ENCODE peak calls at places on chromosomes 7 and 10, in five cellular contexts. S is thoracic aorta, M is OCI-LY7, Q is tibial artery, P is GM23248. A is an unnamed sample.

GRCh38 chr10:132735923-132736391 is 50.0 kb downstream of the NKX6-2 start:
- DNase-seq in P (no peak), M (no peak), S (no peak), Q (no peak), A (no peak)

GRCh38 chr7:25968205-25968993 is 183.6 kb upstream of the NFE2L3 start:
- DNase-seq in P (no peak), Q (no peak), M (peak; percentile 97), S (no peak), A (no peak)

GRCh38 chr7:44539669-44540516 is 1.2 kb downstream of the NPC1L1 start:
- DNase-seq in Q (no peak), P (no peak), S (no peak), M (no peak), A (no peak)

GRCh38 chr7:108561047-108561619 is 8.4 kb downstream of the THAP5 start:
- DNase-seq in P (peak; percentile 45), S (no peak), Q (no peak), M (no peak), A (no peak)

GRCh38 chr7:43870316-43870715 is 999 bp upstream of the MRPS24 start:
- DNase-seq in Q (no peak), P (no peak), S (no peak), M (no peak), A (no peak)

GRCh38 chr10:133139561-133140065 is 20.4 kb upstream of the KNDC1 start:
- DNase-seq in S (no peak), P (no peak), M (no peak), Q (peak; percentile 6), A (no peak)

GRCh38 chr7:19708397-19709248 is at the start of gene POLR1F:
- DNase-seq in Q (peak; percentile 93), M (peak; percentile 95), P (peak; percentile 98), S (peak; percentile 70), A (peak; percentile 93)

GRCh38 chr10:77715081-77715480 is 77.5 kb upstream of the KCNMA1 start:
- DNase-seq in P (no peak), Q (no peak), S (no peak), M (peak; percentile 10), A (no peak)

GRCh38 chr7:79862447-79862846 is 272.2 kb upstream of the GNAI1 start:
- DNase-seq in M (no peak), Q (no peak), P (no peak), S (no peak), A (no peak)

GRCh38 chr10:99681553-99681952 is 22.2 kb downstream of the ENTPD7 start:
- DNase-seq in M (no peak), S (no peak), P (peak; percentile 89), Q (no peak), A (no peak)

GRCh38 chr7:5459084-5459483 is 35.5 kb upstream of the TNRC18 start:
- DNase-seq in Q (no peak), M (no peak), P (no peak), S (no peak), A (no peak)

GRCh38 chr7:2628137-2628482 is 3.7 kb upstream of the TTYH3 start:
- DNase-seq in M (no peak), S (no peak), P (no peak), Q (no peak), A (no peak)

GRCh38 chr10:58894929-58895328 is 281.5 kb upstream of the PHYHIPL start:
- DNase-seq in M (no peak), P (no peak), S (no peak), Q (no peak), A (no peak)

GRCh38 chr10:60564475-60564874 is 174.8 kb upstream of the ANK3 start:
- DNase-seq in S (no peak), P (peak; percentile 7), M (no peak), Q (no peak), A (no peak)

GRCh38 chr10:86963341-86963919 is 4.9 kb upstream of the ADIRF start:
- DNase-seq in M (no peak), P (no peak), S (no peak), Q (no peak), A (peak; percentile 74)

GRCh38 chr7:7176421-7177043 is 5.8 kb upstream of the C1GALT1 start:
- DNase-seq in Q (peak; percentile 22), M (no peak), S (no peak), P (peak; percentile 98), A (no peak)

GRCh38 chr10:129730272-129730992 is 233.6 kb downstream of the EBF3 start:
- DNase-seq in P (no peak), Q (no peak), S (no peak), M (no peak), A (no peak)

GRCh38 chr7:131188367-131189339 is 139.0 kb upstream of the MKLN1 start:
- DNase-seq in Q (peak; percentile 54), P (peak; percentile 99), S (no peak), M (no peak), A (no peak)

GRCh38 chr10:4066581-4067403 is 281.8 kb upstream of the KLF6 start:
- DNase-seq in M (no peak), S (no peak), P (no peak), Q (no peak), A (no peak)

GRCh38 chr10:70478191-70479160 is at the start of gene PALD1:
- DNase-seq in S (no peak), M (peak; percentile 81), P (peak; percentile 57), Q (peak; percentile 77), A (no peak)

GRCh38 chr7:33050425-33051318 is 11.9 kb downstream of the NT5C3A start:
- DNase-seq in M (peak; percentile 60), Q (no peak), S (no peak), P (peak; percentile 61), A (no peak)

GRCh38 chr10:20598590-20598989 is 298.5 kb downstream of the NEBL start:
- DNase-seq in Q (peak; percentile 84), M (no peak), P (peak; percentile 71), S (peak; percentile 43), A (peak; percentile 70)

GRCh38 chr7:89170628-89171027 is 375.1 kb upstream of the TEX47 start:
- DNase-seq in P (no peak), Q (no peak), S (no peak), M (no peak), A (no peak)

GRCh38 chr7:70681847-70682350 is 450.0 kb upstream of the GALNT17 start:
- DNase-seq in S (no peak), M (peak; percentile 45), Q (no peak), P (no peak), A (no peak)

GRCh38 chr7:69002416-69002815 is 595.9 kb upstream of the AUTS2 start:
- DNase-seq in S (no peak), Q (no peak), P (peak; percentile 51), M (no peak), A (no peak)

DNA sequence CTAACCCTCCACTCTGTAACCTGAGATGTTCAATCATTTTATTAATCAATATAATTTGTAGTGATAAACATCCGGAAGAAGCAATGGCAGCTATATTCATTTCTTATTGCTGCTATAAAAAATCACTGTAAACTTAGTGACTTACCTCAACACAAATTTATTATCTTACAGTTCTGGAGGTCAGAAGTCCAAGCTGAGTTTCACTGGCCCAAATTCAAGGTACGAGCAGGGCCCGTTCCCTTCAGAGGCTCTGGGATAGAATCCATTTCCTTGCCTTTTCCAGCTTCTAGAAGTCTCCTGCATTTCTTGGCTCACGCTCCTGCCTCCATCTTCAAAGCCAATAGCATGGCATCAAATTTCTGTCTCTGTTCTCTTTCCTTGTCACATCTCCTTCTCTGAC is 279.5 kb upstream of the SP8 start:
- DNase-seq in Q (no peak), P (no peak), M (no peak), S (no peak), A (no peak)
- H3K4me3 ChIP-seq in Q (no peak overlapping the region), P (no peak overlapping the region), M (no peak overlapping the region), S (no peak overlapping the region), A (no peak overlapping the region)

GRCh38 chr10:62819521-62819920 is 3.4 kb upstream of the EGR2 start:
- DNase-seq in Q (no peak), S (no peak), M (no peak), P (peak; percentile 21), A (no peak)
- H3K4me3 ChIP-seq in Q (no peak overlapping the region), S (no peak overlapping the region), M (no peak overlapping the region), P (no peak overlapping the region), A (no peak overlapping the region)

DNA sequence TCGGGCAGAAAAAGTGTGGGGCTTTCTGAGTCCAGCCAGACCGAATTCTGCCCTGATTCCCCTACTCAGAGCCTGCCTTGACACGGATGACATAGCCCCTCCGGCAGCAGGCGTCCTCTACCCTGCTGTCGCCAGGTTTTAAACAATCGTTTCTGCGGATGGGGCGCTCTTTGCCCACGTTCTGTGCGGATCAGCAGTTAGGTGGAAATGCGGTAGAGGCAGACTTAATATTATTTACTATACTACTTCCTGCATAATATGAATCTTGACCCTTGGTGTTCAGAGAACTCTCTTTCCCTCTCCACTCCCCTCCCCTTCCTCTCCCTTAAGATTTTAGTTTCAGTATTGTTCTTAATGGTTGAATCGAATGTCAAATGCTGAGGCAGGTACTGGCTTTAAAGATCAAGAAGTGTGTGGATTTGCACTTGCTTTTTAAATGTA is 2.4 kb downstream of the GATA3 start:
- DNase-seq in S (no peak), Q (no peak), M (peak; percentile 30), P (no peak), A (no peak)
- H3K4me3 ChIP-seq in S (peak overlapping the region; percentile 68), Q (no peak overlapping the region), M (no peak overlapping the region), P (no peak overlapping the region), A (peak overlapping the region; percentile 68)

DNA sequence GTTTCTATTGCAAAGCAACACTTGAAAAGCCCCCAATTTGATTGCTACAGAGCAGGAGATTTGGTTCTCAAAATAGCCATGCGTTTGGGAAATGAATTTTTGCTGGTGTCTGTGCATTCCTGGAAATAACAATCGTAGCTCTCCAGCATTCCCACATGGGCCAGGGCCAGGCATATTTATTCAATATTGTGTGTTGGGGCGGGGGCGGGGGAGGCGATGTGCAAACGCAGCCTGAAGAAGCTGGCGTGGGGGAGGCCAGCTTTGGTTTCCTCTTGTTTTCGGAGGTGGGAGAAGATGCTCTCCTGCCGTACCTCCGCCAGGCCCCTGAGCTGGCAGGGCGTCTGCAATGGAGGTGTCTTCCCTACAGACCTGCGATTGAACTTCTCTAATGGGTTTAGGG is 56.7 kb upstream of the HABP2 start:
- DNase-seq in S (no peak), M (no peak), Q (no peak), P (peak; percentile 36), A (no peak)
- H3K4me3 ChIP-seq in S (peak overlapping the region; percentile 11), M (no peak overlapping the region), Q (no peak overlapping the region), P (no peak overlapping the region), A (no peak overlapping the region)

GRCh38 chr10:11933837-11934236 is 108.8 kb downstream of the UPF2 start:
- DNase-seq in Q (no peak), M (no peak), S (no peak), P (no peak), A (no peak)

GRCh38 chr10:11931038-11931437 is 107.9 kb downstream of the PROSER2 start:
- DNase-seq in M (no peak), Q (no peak), S (no peak), P (no peak), A (no peak)

GRCh38 chr10:11934262-11934661 is 108.3 kb downstream of the UPF2 start:
- DNase-seq in M (no peak), S (no peak), Q (no peak), P (peak; percentile 34), A (no peak)

GRCh38 chr10:11936389-11937152 is 106.0 kb downstream of the UPF2 start:
- DNase-seq in P (no peak), S (no peak), Q (no peak), M (no peak), A (no peak)
- H3K4me3 ChIP-seq in P (no peak overlapping the region), S (no peak overlapping the region), Q (no peak overlapping the region), M (no peak overlapping the region), A (no peak overlapping the region)

DNA sequence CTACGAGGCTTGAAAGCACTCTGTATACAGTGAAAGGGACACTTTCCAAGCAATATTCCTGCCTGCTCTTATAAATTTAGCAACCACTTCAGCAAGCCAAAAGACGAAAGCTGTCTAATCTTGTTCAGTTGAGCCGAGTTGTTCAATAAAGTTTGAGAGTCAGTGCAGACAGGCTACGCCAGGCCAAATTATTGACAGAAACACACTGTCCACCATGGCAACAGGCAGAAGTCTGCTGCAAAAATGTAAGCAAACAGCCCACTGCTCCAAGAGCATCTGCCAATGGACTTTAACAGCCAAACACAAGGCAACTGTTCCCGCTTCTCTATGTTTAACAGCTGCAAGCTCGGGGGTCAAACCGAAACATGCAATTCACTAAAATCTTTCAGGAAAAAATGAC is 85.7 kb downstream of the GLI3 start:
- DNase-seq in M (no peak), Q (no peak), S (no peak), P (peak; percentile 33), A (no peak)
- H3K4me3 ChIP-seq in M (no peak overlapping the region), Q (no peak overlapping the region), S (no peak overlapping the region), P (no peak overlapping the region), A (peak overlapping the region; percentile 22)

A was measured in suprapubic skin.